ENCODE peak calls at places on chromosome 11, in five cellular contexts. B, Q, S, I and V are unnamed samples.

GRCh38 chr11:5690736-5691135 is 1.1 kb downstream of the TRIM22 start:
- DNase-seq in B (no peak), I (peak; percentile 72), S (peak; percentile 29), Q (no peak), V (no peak)

GRCh38 chr11:69648679-69649575 is 8.0 kb downstream of the CCND1 start:
- DNase-seq in Q (no peak), I (no peak), S (no peak), B (no peak), V (no peak)

GRCh38 chr11:16611395-16612233 is 126.8 kb upstream of the C11orf58 start:
- DNase-seq in I (no peak), B (no peak), Q (no peak), S (no peak), V (no peak)

GRCh38 chr11:112289588-112290461 is 29.2 kb upstream of the PLET1 start:
- DNase-seq in Q (peak; percentile 91), I (peak; percentile 52), B (no peak), S (peak; percentile 52), V (peak; percentile 66)

GRCh38 chr11:113408887-113409286 is 21.3 kb downstream of the ANKK1 start:
- DNase-seq in Q (no peak), S (no peak), I (no peak), B (no peak), V (no peak)

GRCh38 chr11:13140873-13141655 is 131.9 kb downstream of the RASSF10 start:
- DNase-seq in B (no peak), I (no peak), S (no peak), Q (peak; percentile 53), V (no peak)

GRCh38 chr11:121041072-121041471 is 17.2 kb downstream of the TBCEL start:
- DNase-seq in S (no peak), I (no peak), Q (no peak), B (no peak), V (no peak)

GRCh38 chr11:129214710-129215295 is 22.7 kb upstream of the ARHGAP32 start:
- DNase-seq in S (no peak), B (no peak), I (no peak), Q (no peak), V (no peak)

GRCh38 chr11:66547662-66548009 is 933 bp downstream of the ACTN3 start:
- DNase-seq in S (no peak), B (no peak), I (no peak), Q (no peak), V (no peak)

DNA sequence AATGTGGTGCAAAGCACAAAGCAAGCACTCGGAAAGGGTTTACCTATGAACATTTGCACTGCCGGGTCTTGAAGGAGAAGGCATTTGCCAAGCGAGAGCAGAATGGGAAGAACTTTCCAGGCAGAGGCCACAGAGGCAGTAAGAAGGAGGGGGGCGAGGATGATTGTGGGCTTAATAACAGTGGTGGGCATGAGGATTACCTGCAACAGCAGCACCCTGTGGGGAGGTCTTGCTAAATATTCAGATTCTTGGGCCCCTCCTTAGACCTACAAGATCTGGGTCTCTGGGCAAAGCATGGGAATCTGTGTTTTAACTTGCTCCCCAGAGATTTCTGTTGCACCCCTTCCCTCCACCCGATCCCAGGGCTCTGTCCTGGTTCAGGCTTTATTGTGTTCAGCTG is 75.1 kb upstream of the ZBED5 start:
- DNase-seq in S (no peak), B (no peak), Q (no peak), I (no peak), V (no peak)
- TF ChIP-seq CTCF in S (no peak), B (no peak), Q (no peak), I (no peak), V (no peak)

DNA sequence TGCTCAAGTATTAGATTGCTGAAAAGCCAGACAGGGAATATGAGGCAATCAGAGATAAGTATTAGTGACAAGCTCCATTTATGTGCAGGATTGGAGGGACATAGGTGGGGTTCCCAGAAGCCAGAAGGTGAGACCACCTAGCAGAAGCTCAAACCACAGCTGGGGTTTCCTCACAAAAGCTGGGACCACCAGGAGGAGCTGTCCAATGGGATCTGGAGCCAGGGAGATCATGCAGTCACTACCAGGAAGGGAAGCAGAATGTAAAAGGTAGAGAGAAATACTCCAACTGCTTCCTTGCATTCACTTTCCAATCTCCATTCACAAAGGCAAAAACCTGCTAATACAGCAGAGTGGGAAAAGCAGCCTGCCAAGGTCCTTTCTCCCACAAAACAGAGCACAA is 5.2 kb upstream of the FSHB start:
- DNase-seq in I (no peak), Q (no peak), S (no peak), B (no peak), V (no peak)
- TF ChIP-seq CTCF in I (no peak), Q (no peak), S (no peak), B (no peak), V (no peak)

GRCh38 chr11:74686792-74687191 is 44.4 kb downstream of the CHRDL2 start:
- DNase-seq in B (no peak), Q (peak; percentile 43), S (peak; percentile 59), I (peak; percentile 68), V (peak; percentile 27)
- TF ChIP-seq CTCF in B (no peak), Q (no peak), S (peak; percentile 26), I (peak; percentile 32), V (no peak)

DNA sequence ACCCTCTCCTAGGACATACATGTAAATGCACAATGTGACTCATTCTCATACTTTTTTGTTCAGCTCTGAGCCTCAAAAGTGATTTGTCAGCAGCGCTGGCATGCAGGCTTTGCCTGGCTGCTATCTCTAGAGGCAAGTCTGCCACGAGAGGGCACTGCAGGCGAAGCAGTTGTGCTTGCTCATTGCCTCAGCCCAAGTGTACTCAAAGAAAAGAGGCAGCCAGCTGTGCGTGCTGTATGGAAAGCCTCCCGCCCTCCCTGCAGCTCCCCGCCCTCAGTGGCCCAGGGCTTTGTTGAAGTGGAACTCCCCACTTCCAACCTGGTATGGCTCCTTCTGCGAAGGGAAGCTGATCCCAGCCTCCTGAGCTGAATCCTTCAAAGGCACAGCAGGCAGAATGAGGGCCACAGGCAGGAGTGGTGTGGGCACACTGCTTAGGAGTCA is 16.3 kb downstream of the SDHAF2 start:
- DNase-seq in Q (peak; percentile 91), B (peak; percentile 83), I (peak; percentile 98), S (peak; percentile 96), V (peak; percentile 72)
- TF ChIP-seq CTCF in Q (peak; percentile 82), B (peak; percentile 95), I (peak; percentile 90), S (peak; percentile 96), V (peak; percentile 80)